ENCODE peak calls at places on chromosomes 6 and 20, in eight cellular contexts. S is Right ventricle myocardium superior; U is astrocyte of the spinal cord; J is stimulated activated CD4-positive, alpha-beta T cell treated with anti-CD3 and anti-CD28 coated beads, Interleukin-15, amount 100 ng/mL, for 1 hour; Y is posterior vena cava; R is HTR-8/SVneo; Q is NCI-H1092; N is activated gamma-delta T cell. B is an unnamed sample.
A peak's percentile ranks its signal among the peaks of the same experiment; 100 is the strongest.

GRCh38 chr6:6856538-6857523 is 250.9 kb upstream of the RREB1 start:
- DNase-seq in J (no peak), R (no peak), N (no peak), U (no peak), S (peak; percentile 72), Y (peak; percentile 83), Q (no peak), B (no peak)

GRCh38 chr6:139549561-139550070 is 175.2 kb upstream of the CITED2 start:
- DNase-seq in Y (no peak), Q (no peak), J (no peak), N (no peak), S (no peak), R (no peak), U (no peak), B (no peak)

GRCh38 chr6:47307362-47308222 is 2.1 kb downstream of the TNFRSF21 start:
- DNase-seq in Y (no peak), Q (no peak), S (no peak), N (no peak), J (no peak), U (no peak), R (no peak), B (no peak)

GRCh38 chr6:117956386-117956785 is 49.3 kb downstream of the SLC35F1 start:
- DNase-seq in U (peak; percentile 55), Y (no peak), J (no peak), Q (no peak), R (no peak), N (no peak), S (no peak), B (no peak)

GRCh38 chr6:80269331-80269730 is 162.9 kb downstream of the BCKDHB start:
- DNase-seq in U (peak; percentile 27), Y (no peak), S (no peak), J (no peak), N (no peak), R (no peak), Q (no peak), B (no peak)

GRCh38 chr6:161161889-161162624 is 111.8 kb downstream of the AGPAT4 start:
- DNase-seq in Q (no peak), R (no peak), J (no peak), Y (peak; percentile 47), U (peak; percentile 44), S (no peak), N (no peak), B (no peak)

GRCh38 chr20:60078351-60079250 is 120.4 kb downstream of the CDH26 start:
- DNase-seq in U (no peak), J (no peak), S (no peak), Y (no peak), N (no peak), Q (no peak), R (no peak), B (no peak)

GRCh38 chr20:3640259-3640658 is 22.9 kb downstream of the GFRA4 start:
- DNase-seq in Y (no peak), S (no peak), J (no peak), R (no peak), N (no peak), U (no peak), Q (no peak), B (no peak)

GRCh38 chr20:32823078-32823477 is 3.3 kb downstream of the MAPRE1 start:
- DNase-seq in S (no peak), Q (no peak), U (peak; percentile 66), R (peak; percentile 60), Y (no peak), J (no peak), N (no peak), B (no peak)

GRCh38 chr6:134853111-134854055 is 96.5 kb downstream of the ALDH8A1 start:
- DNase-seq in J (no peak), R (peak; percentile 10), S (no peak), N (no peak), Q (no peak), Y (no peak), U (peak; percentile 72), B (no peak)

GRCh38 chr6:57017069-57017468 is 29.4 kb upstream of the KIAA1586 start:
- DNase-seq in R (no peak), N (no peak), U (no peak), S (no peak), Y (no peak), J (no peak), Q (no peak), B (no peak)

GRCh38 chr6:167350731-167351655 is 26.1 kb downstream of the TTLL2 start:
- DNase-seq in Y (no peak), R (peak; percentile 45), J (peak; percentile 64), Q (peak; percentile 91), S (peak; percentile 78), U (peak; percentile 63), N (peak; percentile 57), B (peak; percentile 39)

GRCh38 chr6:68559716-68560115 is 75.4 kb upstream of the ADGRB3 start:
- DNase-seq in U (peak; percentile 67), R (no peak), N (no peak), Q (peak; percentile 25), Y (no peak), S (no peak), J (no peak), B (no peak)

GRCh38 chr6:31399589-31400466 is 3.6 kb upstream of the MICA start:
- DNase-seq in J (peak; percentile 16), U (peak; percentile 82), R (peak; percentile 68), N (peak; percentile 29), Q (no peak), Y (peak; percentile 97), S (peak; percentile 95), B (peak; percentile 20)

GRCh38 chr20:9374480-9374879 is 139.9 kb upstream of the LAMP5 start:
- DNase-seq in S (no peak), Y (no peak), U (peak; percentile 32), Q (no peak), N (no peak), R (no peak), J (no peak), B (no peak)

GRCh38 chr6:119079288-119079809 is 885 bp upstream of the FAM184A start:
- DNase-seq in N (no peak), S (no peak), R (no peak), U (peak; percentile 46), J (no peak), Q (no peak), Y (no peak), B (no peak)

GRCh38 chr20:12715371-12715770 is 293.4 kb upstream of the SPTLC3 start:
- DNase-seq in U (no peak), Q (no peak), S (no peak), N (no peak), Y (no peak), J (no peak), R (no peak), B (no peak)

GRCh38 chr6:140790109-140790508 is 1342.6 kb upstream of the GJE1 start:
- DNase-seq in N (no peak), Q (no peak), R (no peak), J (no peak), Y (no peak), S (no peak), U (no peak), B (no peak)

GRCh38 chr6:147664092-147664491 is 155.6 kb downstream of the SAMD5 start:
- DNase-seq in N (no peak), J (no peak), Y (no peak), U (no peak), R (no peak), S (no peak), Q (no peak), B (no peak)

GRCh38 chr6:106527979-106528378 is 101.3 kb downstream of the RTN4IP1 start:
- DNase-seq in Y (no peak), J (no peak), N (no peak), Q (no peak), S (no peak), U (peak; percentile 96), R (no peak), B (no peak)

GRCh38 chr6:138593100-138593877 is 94.0 kb upstream of the NHSL1 start:
- DNase-seq in N (no peak), Y (no peak), R (peak; percentile 80), S (no peak), Q (no peak), J (no peak), U (peak; percentile 98), B (no peak)

B was measured in stimulated activated CD8-positive, alpha-beta memory T cell treated with anti-CD3 and anti-CD28 coated beads, Interleukin-7, amount 100 ng/mL, for 1 hour.